ENCODE peak calls at places on chromosomes 2 and 18, in six cellular contexts. S is SJSA1, J is iPS DF 6.9, G is testis, Y is heart left ventricle, H is neuronal stem cell. X is an unnamed sample.

GRCh38 chr2:158984554-158985207 is 16.2 kb downstream of the TANC1 start:
- DNase-seq in S (no peak), J (no peak), G (peak; percentile 28), Y (peak; percentile 70), H (no peak), X (peak; percentile 54)

GRCh38 chr2:227661019-227661726 is 5.4 kb upstream of the SCYGR5 start:
- DNase-seq in S (no peak), J (peak; percentile 25), G (no peak), Y (no peak), H (peak; percentile 15), X (no peak)

GRCh38 chr18:10329116-10329515 is 125.3 kb upstream of the APCDD1 start:
- DNase-seq in S (no peak), J (no peak), G (no peak), Y (no peak), H (no peak), X (no peak)

GRCh38 chr2:40168032-40168431 is 283.9 kb downstream of the SLC8A1 start:
- DNase-seq in S (no peak), J (no peak), G (no peak), Y (no peak), H (no peak), X (no peak)

GRCh38 chr2:55120634-55121359 is 70.5 kb upstream of the RTN4 start:
- DNase-seq in S (peak; percentile 52), J (no peak), G (peak; percentile 66), Y (peak; percentile 73), H (no peak), X (peak; percentile 55)

GRCh38 chr2:226575928-226576327 is 223.7 kb downstream of the IRS1 start:
- DNase-seq in S (no peak), J (no peak), G (no peak), Y (no peak), H (no peak), X (no peak)

GRCh38 chr18:2570772-2571199 is 519 bp downstream of the METTL4 start:
- DNase-seq in S (peak; percentile 75), J (no peak), G (peak; percentile 84), Y (peak; percentile 79), H (no peak), X (peak; percentile 70)

GRCh38 chr2:18149660-18150246 is 271.3 kb downstream of the KCNS3 start:
- DNase-seq in S (no peak), J (no peak), G (no peak), Y (no peak), H (peak; percentile 14), X (no peak)

GRCh38 chr18:40037386-40037785 is 1917.6 kb upstream of the PIK3C3 start:
- DNase-seq in S (no peak), J (no peak), G (no peak), Y (no peak), H (no peak), X (no peak)

GRCh38 chr2:122469147-122469546 is 713.7 kb downstream of the TSN start:
- DNase-seq in S (no peak), J (no peak), G (no peak), Y (no peak), H (no peak), X (no peak)

GRCh38 chr2:206981739-206982336 is 42.5 kb downstream of the CPO start:
- DNase-seq in S (peak; percentile 78), J (peak; percentile 39), G (peak; percentile 87), Y (peak; percentile 77), H (peak; percentile 63), X (peak; percentile 76)

GRCh38 chr2:47869859-47870258 is 36.4 kb downstream of the FBXO11 start:
- DNase-seq in S (peak; percentile 68), J (no peak), G (no peak), Y (no peak), H (peak; percentile 18), X (no peak)

GRCh38 chr2:11667194-11667593 is 2.8 kb downstream of the NTSR2 start:
- DNase-seq in S (no peak), J (no peak), G (no peak), Y (no peak), H (no peak), X (no peak)

GRCh38 chr2:120863173-120863545 is 127.5 kb downstream of the GLI2 start:
- DNase-seq in S (no peak), J (no peak), G (no peak), Y (no peak), H (no peak), X (no peak)

GRCh38 chr2:58866040-58866439 is 624.9 kb upstream of the FANCL start:
- DNase-seq in S (no peak), J (peak; percentile 48), G (no peak), Y (no peak), H (peak; percentile 51), X (no peak)

GRCh38 chr2:186569906-186570305 is 19.9 kb upstream of the ITGAV start:
- DNase-seq in S (no peak), J (no peak), G (no peak), Y (no peak), H (peak; percentile 68), X (no peak)

GRCh38 chr18:61543518-61543917 is 210.3 kb downstream of the CDH20 start:
- DNase-seq in S (no peak), J (no peak), G (no peak), Y (no peak), H (no peak), X (no peak)

GRCh38 chr18:68596016-68596415 is 118.9 kb downstream of the TMX3 start:
- DNase-seq in S (no peak), J (no peak), G (no peak), Y (no peak), H (no peak), X (no peak)

GRCh38 chr18:62606106-62606505 is 83.3 kb downstream of the ZCCHC2 start:
- DNase-seq in S (no peak), J (no peak), G (no peak), Y (no peak), H (no peak), X (no peak)

GRCh38 chr2:20067992-20068727 is 16.7 kb upstream of the LAPTM4A start:
- DNase-seq in S (peak; percentile 71), J (no peak), G (no peak), Y (no peak), H (no peak), X (no peak)

GRCh38 chr2:45009303-45009927 is at the start of gene SIX2:
- DNase-seq in S (peak; percentile 97), J (peak; percentile 79), G (peak; percentile 79), Y (peak; percentile 94), H (peak; percentile 98), X (peak; percentile 91)

GRCh38 chr2:99865818-99866676 is 276.3 kb downstream of the AFF3 start:
- DNase-seq in S (no peak), J (no peak), G (no peak), Y (no peak), H (no peak), X (no peak)

GRCh38 chr2:20304411-20304810 is 46.2 kb downstream of the PUM2 start:
- DNase-seq in S (no peak), J (no peak), G (no peak), Y (no peak), H (no peak), X (no peak)

GRCh38 chr2:86764661-86765307 is 25.9 kb downstream of the CD8A start:
- DNase-seq in S (no peak), J (peak; percentile 39), G (peak; percentile 28), Y (no peak), H (peak; percentile 26), X (no peak)

GRCh38 chr2:130975729-130976128 is 117.5 kb downstream of the FAM168B start:
- DNase-seq in S (no peak), J (no peak), G (no peak), Y (no peak), H (no peak), X (no peak)

GRCh38 chr18:3608488-3608887 is 158.5 kb downstream of the TGIF1 start:
- DNase-seq in S (no peak), J (no peak), G (no peak), Y (no peak), H (no peak), X (no peak)

GRCh38 chr2:63755216-63755615 is 86.5 kb upstream of the UGP2 start:
- DNase-seq in S (no peak), J (no peak), G (no peak), Y (no peak), H (no peak), X (no peak)
- H3K27ac ChIP-seq in S (no peak overlapping the region), J (no peak overlapping the region), G (no peak overlapping the region), Y (no peak overlapping the region), H (no peak overlapping the region), X (no peak overlapping the region)

DNA sequence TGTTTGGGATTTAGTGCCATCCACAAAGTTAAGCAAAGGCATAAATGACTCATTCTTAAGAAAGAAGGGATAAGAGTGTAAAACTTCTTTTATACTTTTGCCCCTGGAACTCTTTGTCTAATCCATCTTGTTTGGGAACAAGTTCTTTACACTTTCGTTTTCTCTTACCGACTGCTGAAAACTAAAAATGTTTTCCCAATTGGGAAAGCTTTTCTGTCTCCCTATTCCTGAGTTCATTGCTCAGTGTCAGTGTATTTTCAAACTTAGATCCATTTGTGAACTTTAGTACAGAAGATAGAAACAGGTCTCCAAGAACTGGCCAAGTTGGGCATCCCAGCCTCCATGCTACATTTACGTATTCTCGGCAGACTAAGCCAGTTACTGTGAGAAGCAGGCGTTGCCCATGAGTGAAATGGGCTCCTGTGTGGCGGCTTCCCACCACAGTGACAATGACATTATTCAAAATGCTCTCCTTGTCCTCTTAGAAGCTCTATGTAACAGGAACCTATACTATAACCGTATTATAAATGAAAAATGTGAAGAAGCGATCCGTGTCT is 51.7 kb downstream of the TGOLN2 start:
- DNase-seq in S (no peak), J (no peak), G (no peak), Y (no peak), H (no peak), X (no peak)
- H3K4me3 ChIP-seq in S (no peak overlapping the region), J (no peak overlapping the region), G (peak overlapping the region; percentile 8), Y (peak overlapping the region; percentile 38), H (no peak overlapping the region), X (no peak overlapping the region)

GRCh38 chr2:9982891-9983290 is 31.4 kb downstream of the GRHL1 start:
- DNase-seq in S (no peak), J (no peak), G (no peak), Y (no peak), H (no peak), X (no peak)

GRCh38 chr2:9983413-9984216 is 32.1 kb downstream of the GRHL1 start:
- DNase-seq in S (no peak), J (no peak), G (no peak), Y (no peak), H (no peak), X (no peak)

GRCh38 chr2:9985531-9985930 is 34.0 kb downstream of the GRHL1 start:
- DNase-seq in S (no peak), J (no peak), G (no peak), Y (no peak), H (no peak), X (no peak)

GRCh38 chr2:9984217-9984739 is 32.8 kb downstream of the GRHL1 start:
- DNase-seq in S (no peak), J (peak; percentile 39), G (no peak), Y (no peak), H (peak; percentile 40), X (no peak)

GRCh38 chr2:9984861-9985480 is 33.5 kb downstream of the GRHL1 start:
- DNase-seq in S (no peak), J (no peak), G (no peak), Y (no peak), H (no peak), X (no peak)
- H3K27ac ChIP-seq in S (peak overlapping the region; percentile 26), J (no peak overlapping the region), G (no peak overlapping the region), Y (no peak overlapping the region), H (no peak overlapping the region), X (no peak overlapping the region)

DNA sequence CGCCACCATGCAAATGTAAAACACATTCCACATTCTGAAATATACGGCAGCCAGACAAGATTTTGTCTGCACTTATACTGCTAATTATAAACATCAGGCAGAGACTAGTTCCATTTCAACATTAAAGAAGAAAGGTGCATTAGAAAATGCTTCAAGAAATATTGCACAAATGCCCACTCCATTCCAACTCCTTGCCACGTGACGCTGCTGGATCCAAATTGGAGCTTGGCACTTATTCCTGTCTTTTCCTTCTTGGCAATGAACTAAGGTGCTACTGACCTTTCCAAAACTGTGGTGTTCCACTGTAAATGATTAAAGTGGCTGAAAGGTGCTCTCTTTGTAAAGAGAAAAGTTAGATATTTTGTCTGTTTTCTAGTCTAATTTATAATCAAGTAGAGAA is 6.2 kb downstream of the COL6A3 start:
- DNase-seq in S (no peak), J (no peak), G (no peak), Y (no peak), H (no peak), X (no peak)
- H3K4me3 ChIP-seq in S (no peak overlapping the region), J (no peak overlapping the region), G (no peak overlapping the region), Y (peak overlapping the region; percentile 64), H (no peak overlapping the region), X (no peak overlapping the region)